ENCODE peak calls at places on chromosomes 5 and 9, in eight cellular contexts. W is NCI-H2029 treated with DMSO at 0.1 percent for 48 hours, Y is brain microvascular endothelial cell, Z is GM04503, D is cardiac fibroblast, Q is NCI-H524, K is bronchial epithelial cell, P is ecto neural progenitor cell. M is an unnamed sample.

GRCh38 chr5:18745591-18745987 is 1111.3 kb downstream of the TAF11L14 start:
- DNase-seq in W (peak), Y (no peak), Z (no peak), D (no peak), Q (no peak), K (no peak), P (no peak), M (no peak)

GRCh38 chr5:105872569-105873270 is 1798.0 kb downstream of the EFNA5 start:
- DNase-seq in W (no peak), Y (no peak), Z (no peak), D (peak), Q (no peak), K (no peak), P (no peak), M (no peak)

GRCh38 chr5:124634820-124635323 is 111.6 kb downstream of the ZNF608 start:
- DNase-seq in W (no peak), Y (no peak), Z (no peak), D (no peak), Q (no peak), K (peak), P (no peak), M (no peak)

GRCh38 chr5:151912360-151912759 is 12.3 kb downstream of the GLRA1 start:
- DNase-seq in W (no peak), Y (peak), Z (no peak), D (no peak), Q (no peak), K (no peak), P (no peak), M (no peak)

GRCh38 chr5:99866740-99867139 is 668.4 kb upstream of the FAM174A start:
- DNase-seq in W (no peak), Y (no peak), Z (no peak), D (no peak), Q (no peak), K (no peak), P (no peak), M (no peak)

GRCh38 chr9:96219615-96220257 is 82.2 kb downstream of the HSD17B3 start:
- DNase-seq in W (peak), Y (no peak), Z (no peak), D (peak), Q (peak), K (peak), P (peak), M (peak)

GRCh38 chr9:131733601-131734061 is 6.2 kb downstream of the RAPGEF1 start:
- DNase-seq in W (no peak), Y (peak), Z (peak), D (peak), Q (peak), K (peak), P (no peak), M (peak)

GRCh38 chr9:88738708-88739107 is 203.7 kb downstream of the NXNL2 start:
- DNase-seq in W (no peak), Y (peak), Z (peak), D (peak), Q (no peak), K (no peak), P (no peak), M (no peak)

GRCh38 chr5:105639068-105639467 is 2031.7 kb downstream of the EFNA5 start:
- DNase-seq in W (no peak), Y (no peak), Z (no peak), D (no peak), Q (peak), K (no peak), P (peak), M (no peak)

GRCh38 chr5:64653776-64654175 is 36.5 kb upstream of the SHISAL2B start:
- DNase-seq in W (no peak), Y (no peak), Z (no peak), D (no peak), Q (no peak), K (peak), P (no peak), M (no peak)

GRCh38 chr9:21994996-21995651 is 533 bp downstream of the CDKN2B-AS1 start:
- DNase-seq in W (peak), Y (peak), Z (no peak), D (peak), Q (peak), K (peak), P (peak), M (peak)

GRCh38 chr5:123549256-123549904 is 37.4 kb downstream of the CSNK1G3 start:
- DNase-seq in W (no peak), Y (no peak), Z (no peak), D (no peak), Q (no peak), K (no peak), P (no peak), M (no peak)

GRCh38 chr9:135216236-135216635 is 128.8 kb downstream of the OLFM1 start:
- DNase-seq in W (no peak), Y (no peak), Z (no peak), D (no peak), Q (no peak), K (no peak), P (no peak), M (no peak)

GRCh38 chr9:77605449-77606220 is 42.5 kb downstream of the GNA14 start:
- DNase-seq in W (no peak), Y (no peak), Z (no peak), D (peak), Q (no peak), K (no peak), P (no peak), M (peak)

GRCh38 chr9:108786756-108787663 is 68.8 kb downstream of the ACTL7B start:
- DNase-seq in W (no peak), Y (peak), Z (peak), D (peak), Q (peak), K (peak), P (peak), M (no peak)

GRCh38 chr5:61030163-61030482 is 85.1 kb downstream of the NDUFAF2 start:
- DNase-seq in W (no peak), Y (no peak), Z (no peak), D (no peak), Q (peak), K (peak), P (no peak), M (no peak)

GRCh38 chr5:163379298-163380155 is 57.9 kb upstream of the CCNG1 start:
- DNase-seq in W (no peak), Y (peak), Z (peak), D (peak), Q (no peak), K (peak), P (no peak), M (peak)

GRCh38 chr9:114117996-114118830 is 19.1 kb upstream of the KIF12 start:
- DNase-seq in W (peak), Y (no peak), Z (no peak), D (no peak), Q (no peak), K (no peak), P (no peak), M (no peak)

GRCh38 chr9:105281926-105282325 is 37.5 kb downstream of the SLC44A1 start:
- DNase-seq in W (no peak), Y (no peak), Z (no peak), D (no peak), Q (no peak), K (peak), P (no peak), M (no peak)

GRCh38 chr9:94576131-94576530 is 17.5 kb downstream of the FBP2 start:
- DNase-seq in W (no peak), Y (no peak), Z (no peak), D (no peak), Q (no peak), K (no peak), P (no peak), M (no peak)

GRCh38 chr9:107681988-107682387 is 192.4 kb upstream of the KLF4 start:
- DNase-seq in W (no peak), Y (no peak), Z (no peak), D (no peak), Q (no peak), K (no peak), P (no peak), M (no peak)

GRCh38 chr5:83397658-83398057 is 73.9 kb upstream of the VCAN start:
- DNase-seq in W (no peak), Y (no peak), Z (no peak), D (peak), Q (no peak), K (no peak), P (no peak), M (no peak)

GRCh38 chr5:24226492-24226891 is 418.3 kb downstream of the CDH10 start:
- DNase-seq in W (no peak), Y (no peak), Z (no peak), D (peak), Q (no peak), K (no peak), P (no peak), M (no peak)

GRCh38 chr5:74648835-74649286 is 8.3 kb upstream of the ENC1 start:
- DNase-seq in W (peak), Y (no peak), Z (no peak), D (peak), Q (peak), K (peak), P (no peak), M (peak)